ENCODE peak calls at places on chromosomes 12 and 14, in five cellular contexts. R is amniotic epithelial cell, B is HCT116, C is EH, G is natural killer cell. N is an unnamed sample.

GRCh38 chr14:67265131-67265530 is 23.9 kb downstream of the PALS1 start:
- DNase-seq in R (peak; percentile 80), B (no peak), C (peak; percentile 65), G (no peak), N (peak; percentile 31)

GRCh38 chr14:55103005-55103640 is 25.9 kb upstream of the LGALS3 start:
- DNase-seq in R (peak; percentile 93), B (peak; percentile 97), C (peak; percentile 94), G (peak; percentile 41), N (peak; percentile 98)

GRCh38 chr12:26636710-26637328 is 196.2 kb downstream of the ITPR2 start:
- DNase-seq in R (peak; percentile 79), B (no peak), C (peak; percentile 72), G (no peak), N (peak; percentile 37)

GRCh38 chr14:60506462-60506984 is 2.4 kb upstream of the SIX6 start:
- DNase-seq in R (no peak), B (no peak), C (no peak), G (no peak), N (no peak)

GRCh38 chr14:56300495-56300894 is 182.3 kb downstream of the PELI2 start:
- DNase-seq in R (peak; percentile 85), B (no peak), C (peak; percentile 82), G (no peak), N (peak; percentile 10)

GRCh38 chr12:38921025-38921677 is 15.8 kb upstream of the CPNE8 start:
- DNase-seq in R (peak; percentile 71), B (peak; percentile 69), C (no peak), G (no peak), N (peak; percentile 60)

GRCh38 chr12:133190176-133190575 is 8.9 kb downstream of the ZNF268 start:
- DNase-seq in R (no peak), B (no peak), C (no peak), G (no peak), N (no peak)

GRCh38 chr14:74161526-74162158 is 76.9 kb downstream of the LIN52 start:
- DNase-seq in R (no peak), B (no peak), C (no peak), G (no peak), N (no peak)

GRCh38 chr12:92552412-92553108 is 150.2 kb upstream of the PLEKHG7 start:
- DNase-seq in R (peak; percentile 95), B (no peak), C (peak; percentile 10), G (no peak), N (no peak)

GRCh38 chr12:72057330-72057911 is 118.8 kb downstream of the TPH2 start:
- DNase-seq in R (peak; percentile 5), B (no peak), C (peak; percentile 14), G (no peak), N (no peak)

GRCh38 chr14:59199205-59199604 is 10.7 kb downstream of the DAAM1 start:
- DNase-seq in R (no peak), B (no peak), C (no peak), G (no peak), N (no peak)

GRCh38 chr14:64196668-64197411 is 97.3 kb downstream of the ESR2 start:
- DNase-seq in R (peak; percentile 65), B (no peak), C (peak; percentile 67), G (no peak), N (peak; percentile 53)

N was measured in fibroblast of villous mesenchyme.